ENCODE peak calls at places on chromosomes 11 and 22, in four cellular contexts. H, D, W and S are unnamed samples.

GRCh38 chr11:74670171-74670570 is 61.1 kb downstream of the CHRDL2 start:
- DNase-seq in H (no peak), D (no peak), W (no peak), S (no peak)

GRCh38 chr11:20966489-20966888 is 297.1 kb downstream of the NELL1 start:
- DNase-seq in D (no peak), W (no peak), H (no peak), S (no peak)

GRCh38 chr11:77345621-77346020 is 44.1 kb upstream of the GDPD4 start:
- DNase-seq in W (no peak), D (no peak), H (no peak), S (no peak)

GRCh38 chr11:74318241-74318932 is 6.9 kb upstream of the P4HA3 start:
- DNase-seq in W (no peak), H (no peak), D (no peak), S (no peak)

GRCh38 chr22:44807915-44808690 is 55.7 kb downstream of the ARHGAP8 start:
- DNase-seq in H (no peak), W (no peak), D (no peak), S (no peak)

GRCh38 chr22:23675502-23676415 is 15.1 kb upstream of the RGL4 start:
- DNase-seq in D (no peak), H (no peak), W (no peak), S (no peak)

GRCh38 chr11:7569044-7569443 is 55.2 kb downstream of the PPFIBP2 start:
- DNase-seq in D (no peak), H (no peak), W (no peak), S (no peak)

GRCh38 chr11:20584093-20584774 is 15.2 kb upstream of the SLC6A5 start:
- DNase-seq in H (no peak), D (no peak), W (no peak), S (no peak)

GRCh38 chr22:31328545-31328960 is 17.6 kb downstream of the PATZ1 start:
- DNase-seq in H (no peak), W (no peak), D (no peak), S (no peak)

GRCh38 chr11:121886005-121886739 is 229.8 kb downstream of the BLID start:
- DNase-seq in H (no peak), W (no peak), D (no peak), S (no peak)

GRCh38 chr11:3947084-3947483 is 91.6 kb downstream of the STIM1 start:
- DNase-seq in W (peak; percentile 11), H (no peak), D (peak; percentile 81), S (no peak)

GRCh38 chr11:61021661-61022212 is 50.3 kb downstream of the CD6 start:
- DNase-seq in W (peak; percentile 69), H (no peak), D (peak; percentile 98), S (peak; percentile 84)

GRCh38 chr11:1864216-1864615 is 11.3 kb downstream of the LSP1 start:
- DNase-seq in D (no peak), H (no peak), W (no peak), S (no peak)

GRCh38 chr11:1877211-1878133 is 14.2 kb downstream of the PRR33 start:
- DNase-seq in H (no peak), D (no peak), W (no peak), S (no peak)

GRCh38 chr11:129817282-129818051 is 1.8 kb downstream of the TMEM45B start:
- DNase-seq in H (no peak), W (no peak), D (no peak), S (no peak)

GRCh38 chr11:2311456-2312201 is 9.8 kb downstream of the TSPAN32 start:
- DNase-seq in D (no peak), H (no peak), W (no peak), S (no peak)

GRCh38 chr22:48075604-48076400 is 1313.4 kb downstream of the TBC1D22A start:
- DNase-seq in D (no peak), H (no peak), W (no peak), S (no peak)